ENCODE peak calls at places on chromosomes 7 and 10, in four cellular contexts. One of them, this sample, is unnamed.

GRCh38 chr10:103199498-103199897 is 6.4 kb upstream of the NT5C2 start:
- DNase-seq in AG09309: no peak
- DNase-seq in choroid plexus epithelial cell: no peak
- DNase-seq in NCI-H2171 treated with DMSO at 0.1 percent for 48 hours: no peak
- DNase-seq in this sample: no peak

GRCh38 chr10:14952851-14953451 is 945 bp downstream of the DCLRE1C start:
- DNase-seq in AG09309: no peak
- DNase-seq in choroid plexus epithelial cell: peak
- DNase-seq in NCI-H2171 treated with DMSO at 0.1 percent for 48 hours: no peak
- DNase-seq in this sample: no peak

GRCh38 chr10:112446055-112446854 is 459 bp downstream of the ZDHHC6 start:
- DNase-seq in choroid plexus epithelial cell: peak
- DNase-seq in NCI-H2171 treated with DMSO at 0.1 percent for 48 hours: no peak
- DNase-seq in AG09309: no peak
- DNase-seq in this sample: peak

GRCh38 chr10:93006435-93007039 is 54.1 kb upstream of the CYP26C1 start:
- DNase-seq in AG09309: no peak
- DNase-seq in choroid plexus epithelial cell: peak
- DNase-seq in NCI-H2171 treated with DMSO at 0.1 percent for 48 hours: peak
- DNase-seq in this sample: peak

GRCh38 chr10:88205842-88206446 is 342.5 kb downstream of the PTEN start:
- DNase-seq in AG09309: no peak
- DNase-seq in NCI-H2171 treated with DMSO at 0.1 percent for 48 hours: no peak
- DNase-seq in choroid plexus epithelial cell: no peak
- DNase-seq in this sample: no peak

GRCh38 chr7:155935726-155936125 is 123.5 kb upstream of the SHH start:
- DNase-seq in AG09309: no peak
- DNase-seq in NCI-H2171 treated with DMSO at 0.1 percent for 48 hours: no peak
- DNase-seq in choroid plexus epithelial cell: no peak
- DNase-seq in this sample: no peak

GRCh38 chr10:1196656-1197055 is 140.5 kb downstream of the WDR37 start:
- DNase-seq in choroid plexus epithelial cell: no peak
- DNase-seq in NCI-H2171 treated with DMSO at 0.1 percent for 48 hours: no peak
- DNase-seq in AG09309: no peak
- DNase-seq in this sample: no peak

GRCh38 chr10:130040817-130041330 is 69.8 kb downstream of the C10orf143 start:
- DNase-seq in choroid plexus epithelial cell: no peak
- DNase-seq in AG09309: no peak
- DNase-seq in NCI-H2171 treated with DMSO at 0.1 percent for 48 hours: no peak
- DNase-seq in this sample: no peak

GRCh38 chr10:72730462-72730861 is 38.5 kb downstream of the MCU start:
- DNase-seq in NCI-H2171 treated with DMSO at 0.1 percent for 48 hours: no peak
- DNase-seq in choroid plexus epithelial cell: peak
- DNase-seq in AG09309: no peak
- DNase-seq in this sample: peak

GRCh38 chr10:102414749-102415148 is 3.8 kb downstream of the PSD start:
- DNase-seq in choroid plexus epithelial cell: no peak
- DNase-seq in NCI-H2171 treated with DMSO at 0.1 percent for 48 hours: no peak
- DNase-seq in AG09309: no peak
- DNase-seq in this sample: no peak

GRCh38 chr7:84904561-84904960 is 282.3 kb downstream of the SEMA3D start:
- DNase-seq in AG09309: no peak
- DNase-seq in NCI-H2171 treated with DMSO at 0.1 percent for 48 hours: no peak
- DNase-seq in choroid plexus epithelial cell: peak
- DNase-seq in this sample: no peak

GRCh38 chr10:126798649-126799048 is 106.6 kb upstream of the DOCK1 start:
- DNase-seq in NCI-H2171 treated with DMSO at 0.1 percent for 48 hours: no peak
- DNase-seq in choroid plexus epithelial cell: no peak
- DNase-seq in AG09309: no peak
- DNase-seq in this sample: no peak

GRCh38 chr10:33271969-33272583 is 62.4 kb downstream of the NRP1 start:
- DNase-seq in NCI-H2171 treated with DMSO at 0.1 percent for 48 hours: no peak
- DNase-seq in AG09309: no peak
- DNase-seq in choroid plexus epithelial cell: no peak
- DNase-seq in this sample: no peak

GRCh38 chr10:47253651-47254375 is 46.2 kb upstream of the GDF10 start:
- DNase-seq in AG09309: no peak
- DNase-seq in NCI-H2171 treated with DMSO at 0.1 percent for 48 hours: no peak
- DNase-seq in choroid plexus epithelial cell: peak
- DNase-seq in this sample: peak

GRCh38 chr10:91766676-91767075 is 31.6 kb upstream of the TNKS2 start:
- DNase-seq in choroid plexus epithelial cell: no peak
- DNase-seq in AG09309: no peak
- DNase-seq in NCI-H2171 treated with DMSO at 0.1 percent for 48 hours: no peak
- DNase-seq in this sample: no peak

GRCh38 chr7:77679608-77680007 is 16.7 kb upstream of the RSBN1L start:
- DNase-seq in choroid plexus epithelial cell: no peak
- DNase-seq in AG09309: no peak
- DNase-seq in NCI-H2171 treated with DMSO at 0.1 percent for 48 hours: no peak
- DNase-seq in this sample: no peak

GRCh38 chr10:49612513-49613159 is 1.2 kb upstream of the CHAT start:
- DNase-seq in AG09309: no peak
- DNase-seq in NCI-H2171 treated with DMSO at 0.1 percent for 48 hours: no peak
- DNase-seq in choroid plexus epithelial cell: no peak
- DNase-seq in this sample: no peak

GRCh38 chr7:80151274-80151665 is 16.6 kb downstream of the GNAI1 start:
- DNase-seq in NCI-H2171 treated with DMSO at 0.1 percent for 48 hours: no peak
- DNase-seq in AG09309: peak
- DNase-seq in choroid plexus epithelial cell: peak
- DNase-seq in this sample: peak

GRCh38 chr10:5569568-5569967 is 44.8 kb downstream of the CALML3 start:
- DNase-seq in NCI-H2171 treated with DMSO at 0.1 percent for 48 hours: no peak
- DNase-seq in choroid plexus epithelial cell: no peak
- DNase-seq in AG09309: no peak
- DNase-seq in this sample: no peak